ENCODE peak calls at places on chromosomes 13 and 19, in eight cellular contexts. S is colonic mucosa; R is heart right ventricle; B is upper lobe of right lung; P is CD8-positive, alpha-beta memory T cell; J is ascending aorta; N is left ventricle myocardium inferior; I is fibroblast of lung. W is an unnamed sample.

GRCh38 chr13:29136341-29136740 is 316.2 kb downstream of the MTUS2 start:
- DNase-seq in S (no peak), R (no peak), B (no peak), P (no peak), J (no peak), N (no peak), I (no peak), W (no peak)

GRCh38 chr13:71242191-71242590 is 624.8 kb downstream of the DACH1 start:
- DNase-seq in S (no peak), R (no peak), B (no peak), P (no peak), J (no peak), N (peak; percentile 15), I (peak; percentile 39), W (peak; percentile 31)

GRCh38 chr19:3366104-3366760 is at the start of gene NFIC:
- DNase-seq in S (peak; percentile 70), R (peak; percentile 84), B (peak; percentile 90), P (peak; percentile 20), J (no peak), N (peak; percentile 84), I (peak; percentile 95), W (peak; percentile 67)

GRCh38 chr13:47252627-47253026 is 355.8 kb upstream of the HTR2A start:
- DNase-seq in S (no peak), R (no peak), B (no peak), P (no peak), J (no peak), N (no peak), I (no peak), W (no peak)

GRCh38 chr19:44846455-44847143 is 502 bp downstream of the NECTIN2 start:
- DNase-seq in S (peak; percentile 62), R (no peak), B (no peak), P (no peak), J (no peak), N (no peak), I (peak; percentile 12), W (peak; percentile 32)

GRCh38 chr13:111875922-111876321 is 191.0 kb upstream of the SOX1 start:
- DNase-seq in S (no peak), R (no peak), B (no peak), P (no peak), J (no peak), N (no peak), I (no peak), W (no peak)

GRCh38 chr19:36638862-36639510 is 27.7 kb downstream of the ZNF461 start:
- DNase-seq in S (no peak), R (no peak), B (no peak), P (no peak), J (no peak), N (no peak), I (peak; percentile 8), W (peak; percentile 1)

GRCh38 chr13:25276748-25277147 is 10.5 kb downstream of the MTMR6 start:
- DNase-seq in S (no peak), R (no peak), B (no peak), P (no peak), J (no peak), N (no peak), I (peak; percentile 2), W (no peak)

GRCh38 chr13:75415720-75416119 is 66.2 kb downstream of the TBC1D4 start:
- DNase-seq in S (no peak), R (no peak), B (no peak), P (no peak), J (no peak), N (no peak), I (peak; percentile 96), W (peak; percentile 47)

GRCh38 chr13:70253834-70254233 is 145.6 kb upstream of the KLHL1 start:
- DNase-seq in S (no peak), R (no peak), B (no peak), P (no peak), J (no peak), N (no peak), I (peak; percentile 28), W (no peak)

GRCh38 chr19:47074621-47075020 is 26.2 kb upstream of the TMEM160 start:
- DNase-seq in S (no peak), R (no peak), B (no peak), P (no peak), J (no peak), N (no peak), I (no peak), W (no peak)

GRCh38 chr19:16069813-16070365 is 6.4 kb upstream of the TPM4 start:
- DNase-seq in S (no peak), R (no peak), B (peak; percentile 57), P (no peak), J (no peak), N (no peak), I (no peak), W (no peak)

GRCh38 chr13:71118779-71119364 is 748.1 kb downstream of the DACH1 start:
- DNase-seq in S (no peak), R (no peak), B (no peak), P (no peak), J (no peak), N (no peak), I (no peak), W (no peak)

GRCh38 chr13:45718063-45718462 is 15.9 kb downstream of the CBY2 start:
- DNase-seq in S (no peak), R (no peak), B (no peak), P (no peak), J (no peak), N (no peak), I (peak; percentile 32), W (no peak)

GRCh38 chr13:80684525-80685017 is 343.6 kb upstream of the SPRY2 start:
- DNase-seq in S (no peak), R (no peak), B (no peak), P (no peak), J (no peak), N (no peak), I (no peak), W (no peak)

GRCh38 chr19:29785955-29786589 is 25.7 kb upstream of the CCNE1 start:
- DNase-seq in S (no peak), R (no peak), B (no peak), P (no peak), J (no peak), N (no peak), I (no peak), W (no peak)

GRCh38 chr13:49637989-49638388 is 9.7 kb downstream of the ARL11 start:
- DNase-seq in S (no peak), R (no peak), B (no peak), P (no peak), J (no peak), N (no peak), I (no peak), W (no peak)
- H3K4me1 ChIP-seq in S (no peaks in the 10 kb centered on the region), R (no peaks in the 10 kb centered on the region), B (peaks cover 19% of the 10 kb centered on the region), P (no peaks in the 10 kb centered on the region), J (no peaks in the 10 kb centered on the region), N (peaks cover 9% of the 10 kb centered on the region), I (no peaks in the 10 kb centered on the region), W (peaks cover 16% of the 10 kb centered on the region)

GRCh38 chr19:1748115-1748702 is 5.1 kb upstream of the ONECUT3 start:
- DNase-seq in S (peak; percentile 64), R (no peak), B (no peak), P (no peak), J (no peak), N (no peak), I (no peak), W (no peak)

GRCh38 chr19:1746401-1747284 is 6.7 kb upstream of the ONECUT3 start:
- DNase-seq in S (no peak), R (no peak), B (no peak), P (no peak), J (no peak), N (no peak), I (no peak), W (no peak)

GRCh38 chr19:1745589-1746031 is 7.7 kb upstream of the ONECUT3 start:
- DNase-seq in S (no peak), R (no peak), B (no peak), P (no peak), J (no peak), N (no peak), I (no peak), W (no peak)

GRCh38 chr19:1748703-1749341 is 4.5 kb upstream of the ONECUT3 start:
- DNase-seq in S (no peak), R (no peak), B (no peak), P (no peak), J (no peak), N (no peak), I (no peak), W (no peak)

GRCh38 chr19:1747285-1748114 is 5.8 kb upstream of the ONECUT3 start:
- DNase-seq in S (peak; percentile 21), R (no peak), B (no peak), P (no peak), J (no peak), N (no peak), I (peak; percentile 55), W (peak; percentile 31)
- H3K27me3 ChIP-seq in S (peaks cover 67% of the 10 kb centered on the region), R (peaks cover 92% of the 10 kb centered on the region), B (peaks cover 83% of the 10 kb centered on the region), P (peaks cover 66% of the 10 kb centered on the region), J (peaks cover 41% of the 10 kb centered on the region), N (peaks cover 97% of the 10 kb centered on the region), I (peaks cover 42% of the 10 kb centered on the region), W (peaks cover 44% of the 10 kb centered on the region)

DNA sequence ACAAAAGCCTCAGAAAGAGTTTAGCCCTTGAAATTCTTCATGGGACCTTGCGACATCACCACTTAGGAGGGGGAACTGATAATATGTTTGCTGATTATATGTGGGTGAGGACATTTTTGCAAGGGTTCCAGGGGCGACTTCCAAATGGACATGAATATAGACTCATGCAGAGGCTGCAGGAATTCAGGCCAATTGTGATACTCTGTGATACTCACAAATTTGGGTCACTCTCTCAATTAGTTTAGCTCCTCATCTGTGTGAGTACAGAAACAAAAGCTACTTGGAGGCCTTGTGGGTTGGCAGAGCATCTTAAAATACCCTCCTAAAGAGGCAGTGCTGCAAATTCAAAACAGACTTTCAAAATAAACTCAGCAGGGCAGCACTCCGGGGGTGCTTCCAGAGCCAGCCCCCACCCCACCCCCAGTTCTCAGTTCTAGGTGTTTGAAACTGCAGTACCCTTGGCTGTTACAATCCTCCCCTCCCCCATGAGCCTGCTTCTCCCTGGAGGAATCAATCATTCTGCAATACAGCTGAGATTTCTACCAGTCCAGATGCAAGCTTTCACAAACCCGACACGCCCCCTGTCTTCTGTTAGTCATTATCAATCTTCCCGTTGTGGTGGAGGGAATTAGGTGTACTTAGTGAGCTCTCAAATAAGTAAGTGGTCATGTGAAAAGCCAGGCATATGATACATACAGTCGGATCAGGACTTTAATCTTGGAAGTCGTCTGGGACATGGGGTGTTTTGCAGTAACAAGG is 96.9 kb upstream of the MBNL2 start:
- DNase-seq in S (peak; percentile 43), R (no peak), B (no peak), P (no peak), J (no peak), N (no peak), I (peak; percentile 87), W (no peak)
- H3K4me1 ChIP-seq in S (no peaks in the 10 kb centered on the region), R (no peaks in the 10 kb centered on the region), B (peaks cover 44% of the 10 kb centered on the region), P (no peaks in the 10 kb centered on the region), J (no peaks in the 10 kb centered on the region), N (peaks cover 50% of the 10 kb centered on the region), I (peaks cover 18% of the 10 kb centered on the region), W (peaks cover 18% of the 10 kb centered on the region)

DNA sequence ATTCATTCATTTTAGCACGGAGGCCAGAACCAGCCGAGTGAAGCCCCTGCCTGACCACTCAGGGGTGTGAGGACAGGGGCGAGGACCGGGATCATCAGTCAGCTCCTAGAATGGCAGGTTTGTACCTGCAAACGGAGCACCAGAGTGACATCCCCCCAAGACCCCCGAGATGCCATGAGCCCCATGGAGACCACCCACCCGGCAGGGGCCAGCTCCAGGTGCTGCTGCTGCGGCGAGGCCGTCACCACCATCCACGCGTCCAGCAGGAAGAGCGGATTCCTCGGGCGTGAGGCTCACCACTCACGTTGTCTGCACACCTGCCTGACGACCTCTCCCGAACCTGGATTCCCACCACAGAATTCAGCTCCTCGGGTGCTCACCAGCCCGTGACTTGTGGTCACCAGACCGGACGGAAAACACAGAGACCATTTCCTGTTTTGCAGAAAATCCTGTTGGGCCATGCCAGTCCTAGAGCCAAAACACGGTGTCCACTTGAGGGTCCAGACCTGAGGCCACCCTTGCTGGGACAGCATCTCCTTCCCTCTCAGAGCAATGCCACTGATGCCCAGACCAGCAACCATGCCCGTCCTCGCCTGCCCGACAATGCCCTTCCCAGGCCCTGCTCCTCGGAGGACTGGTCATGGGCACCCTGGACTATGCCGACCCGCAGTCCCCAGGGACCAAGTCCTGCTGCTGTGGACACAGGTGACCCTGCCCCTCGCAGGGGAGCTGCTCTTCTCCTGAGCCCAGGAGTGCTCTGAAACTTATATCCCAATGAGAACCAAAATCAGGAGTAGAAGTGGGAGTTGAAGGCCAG is 74.2 kb downstream of the RASA3 start:
- DNase-seq in S (no peak), R (no peak), B (no peak), P (no peak), J (no peak), N (no peak), I (no peak), W (peak; percentile 25)
- H3K27me3 ChIP-seq in S (no peaks in the 10 kb centered on the region), R (no peaks in the 10 kb centered on the region), B (no peaks in the 10 kb centered on the region), P (no peaks in the 10 kb centered on the region), J (no peaks in the 10 kb centered on the region), N (no peaks in the 10 kb centered on the region), I (no peaks in the 10 kb centered on the region), W (no peaks in the 10 kb centered on the region)